ENCODE peak calls at places on chromosomes 12 and 14, in eight cellular contexts. T is OCI-LY7; O is PC-9; M is PC-3; F is cardiac muscle cell; Q is Caco-2; J is CD8-positive, alpha-beta T cell; S is brain microvascular endothelial cell. V is an unnamed sample.
A peak's percentile ranks its signal among the peaks of the same experiment; 100 is the strongest.

GRCh38 chr12:30863839-30864238 is 62.7 kb upstream of the TSPAN11 start:
- DNase-seq in T (no peak), O (peak; percentile 31), M (no peak), F (no peak), Q (no peak), J (no peak), S (no peak), V (no peak)

GRCh38 chr12:24921251-24922038 is 27.5 kb downstream of the BCAT1 start:
- DNase-seq in T (no peak), O (peak; percentile 37), M (no peak), F (peak; percentile 74), Q (no peak), J (no peak), S (no peak), V (no peak)

GRCh38 chr12:27332407-27333310 is at the start of gene BMAL2:
- DNase-seq in T (peak; percentile 5), O (no peak), M (peak; percentile 79), F (peak; percentile 57), Q (peak; percentile 73), J (peak; percentile 19), S (peak; percentile 25), V (no peak)

GRCh38 chr12:6215932-6216494 is 15.8 kb downstream of the CD9 start:
- DNase-seq in T (no peak), O (peak; percentile 100), M (peak; percentile 96), F (peak; percentile 83), Q (no peak), J (no peak), S (peak; percentile 69), V (no peak)

GRCh38 chr12:58349161-58349560 is 407.8 kb downstream of the ATP23 start:
- DNase-seq in T (no peak), O (no peak), M (no peak), F (peak; percentile 54), Q (peak; percentile 48), J (no peak), S (peak; percentile 15), V (no peak)

GRCh38 chr12:132397152-132397933 is 68.0 kb upstream of the GALNT9 start:
- DNase-seq in T (no peak), O (no peak), M (no peak), F (no peak), Q (peak; percentile 71), J (no peak), S (no peak), V (no peak)

GRCh38 chr12:89461649-89462612 is 62.7 kb downstream of the GALNT4 start:
- DNase-seq in T (peak; percentile 67), O (peak; percentile 66), M (peak; percentile 82), F (peak; percentile 84), Q (no peak), J (no peak), S (no peak), V (no peak)

GRCh38 chr12:95943231-95943842 is at the start of gene AMDHD1:
- DNase-seq in T (peak; percentile 80), O (peak; percentile 36), M (peak; percentile 58), F (peak; percentile 55), Q (peak; percentile 52), J (peak; percentile 64), S (peak; percentile 16), V (no peak)

GRCh38 chr14:75578786-75579781 is 664 bp downstream of the FLVCR2 start:
- DNase-seq in T (no peak), O (peak; percentile 84), M (no peak), F (no peak), Q (peak; percentile 74), J (no peak), S (peak; percentile 27), V (no peak)

GRCh38 chr14:60775296-60775695 is 40.7 kb downstream of the MNAT1 start:
- DNase-seq in T (no peak), O (peak; percentile 94), M (peak; percentile 93), F (peak; percentile 29), Q (no peak), J (no peak), S (peak; percentile 19), V (no peak)

GRCh38 chr14:59354666-59355065 is 110.5 kb downstream of the GPR135 start:
- DNase-seq in T (no peak), O (peak; percentile 85), M (peak; percentile 83), F (peak; percentile 51), Q (no peak), J (no peak), S (no peak), V (no peak)

GRCh38 chr12:16526693-16527092 is 79.3 kb downstream of the LMO3 start:
- DNase-seq in T (no peak), O (no peak), M (peak; percentile 69), F (peak; percentile 90), Q (no peak), J (no peak), S (peak; percentile 35), V (no peak)

GRCh38 chr12:64894827-64895475 is 70.5 kb downstream of the TBC1D30 start:
- DNase-seq in T (no peak), O (no peak), M (peak; percentile 80), F (no peak), Q (no peak), J (no peak), S (no peak), V (no peak)

GRCh38 chr14:74275265-74275841 is 27.4 kb downstream of the ABCD4 start:
- DNase-seq in T (no peak), O (peak; percentile 91), M (peak; percentile 19), F (peak; percentile 81), Q (peak; percentile 27), J (no peak), S (peak; percentile 86), V (no peak)

GRCh38 chr12:12449533-12450025 is 92.7 kb downstream of the BORCS5 start:
- DNase-seq in T (no peak), O (peak; percentile 91), M (peak; percentile 46), F (peak; percentile 84), Q (peak; percentile 69), J (no peak), S (no peak), V (no peak)

GRCh38 chr12:6952121-6952859 is 1.1 kb downstream of the PTPN6 start:
- DNase-seq in T (no peak), O (no peak), M (no peak), F (no peak), Q (no peak), J (no peak), S (no peak), V (no peak)

GRCh38 chr14:39555749-39556148 is 123.5 kb upstream of the FBXO33 start:
- DNase-seq in T (no peak), O (no peak), M (no peak), F (no peak), Q (no peak), J (no peak), S (no peak), V (no peak)

GRCh38 chr12:84857809-84858208 is 54.8 kb downstream of the SLC6A15 start:
- DNase-seq in T (no peak), O (no peak), M (peak; percentile 9), F (no peak), Q (no peak), J (no peak), S (no peak), V (no peak)
- H3K36me3 ChIP-seq in T (no peaks in the 10 kb centered on the region), O (no peaks in the 10 kb centered on the region), M (no peaks in the 10 kb centered on the region), F (no peaks in the 10 kb centered on the region), Q (no peaks in the 10 kb centered on the region), J (no peaks in the 10 kb centered on the region), S (no peaks in the 10 kb centered on the region), V (no peaks in the 10 kb centered on the region)

DNA sequence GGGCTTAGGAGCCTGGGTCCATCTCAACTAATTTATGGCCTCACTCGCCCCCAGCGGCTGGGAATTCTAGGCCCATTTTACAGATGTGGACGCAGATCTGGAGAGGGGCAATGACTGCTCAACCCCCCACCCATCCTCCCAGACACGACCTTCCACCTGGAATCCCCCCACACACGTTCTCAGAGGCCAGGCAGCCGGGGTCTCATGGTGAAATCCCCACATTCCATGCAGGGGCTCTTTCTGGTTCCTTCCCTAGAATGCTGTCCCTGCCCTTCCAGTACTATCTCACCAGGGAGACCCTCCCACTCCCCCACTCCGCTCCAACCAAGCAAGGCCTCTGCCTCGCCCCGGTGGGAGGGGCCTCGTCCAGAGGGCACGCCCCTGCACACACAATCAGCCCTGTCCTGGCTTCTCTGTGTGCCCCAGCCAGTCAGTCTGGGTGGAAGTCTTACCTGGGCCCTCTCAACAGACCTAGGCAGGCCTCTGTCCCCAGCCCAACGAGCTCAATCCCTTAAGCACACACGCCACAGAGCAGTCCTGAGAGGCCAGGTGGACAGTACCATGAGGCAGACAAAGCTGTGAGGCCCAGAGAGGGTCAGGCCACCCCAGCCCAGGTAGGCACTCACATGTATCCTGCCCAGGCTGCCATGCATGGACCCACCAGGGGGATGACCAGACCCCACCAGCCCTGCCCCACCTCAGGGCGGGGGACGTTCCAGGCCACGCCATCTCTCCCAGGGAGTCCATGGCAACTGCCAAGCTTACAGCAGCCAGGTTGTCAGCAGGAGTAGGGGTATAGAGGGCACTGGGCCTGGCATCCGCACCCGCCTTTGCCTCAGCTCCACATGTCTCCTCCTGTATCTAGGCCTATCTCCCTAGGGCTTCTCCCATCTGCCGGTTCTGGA is 1.3 kb upstream of the ANKRD9 start:
- DNase-seq in T (peak; percentile 43), O (no peak), M (peak; percentile 42), F (peak; percentile 29), Q (peak; percentile 85), J (no peak), S (no peak), V (peak; percentile 85)
- H3K4me3 ChIP-seq in T (peak overlapping the region; percentile 77), O (peak overlapping the region; percentile 91), M (peak overlapping the region; percentile 76), F (peak overlapping the region; percentile 59), Q (peak overlapping the region; percentile 64), J (peak overlapping the region; percentile 96), S (no peak overlapping the region), V (peak overlapping the region; percentile 62)

DNA sequence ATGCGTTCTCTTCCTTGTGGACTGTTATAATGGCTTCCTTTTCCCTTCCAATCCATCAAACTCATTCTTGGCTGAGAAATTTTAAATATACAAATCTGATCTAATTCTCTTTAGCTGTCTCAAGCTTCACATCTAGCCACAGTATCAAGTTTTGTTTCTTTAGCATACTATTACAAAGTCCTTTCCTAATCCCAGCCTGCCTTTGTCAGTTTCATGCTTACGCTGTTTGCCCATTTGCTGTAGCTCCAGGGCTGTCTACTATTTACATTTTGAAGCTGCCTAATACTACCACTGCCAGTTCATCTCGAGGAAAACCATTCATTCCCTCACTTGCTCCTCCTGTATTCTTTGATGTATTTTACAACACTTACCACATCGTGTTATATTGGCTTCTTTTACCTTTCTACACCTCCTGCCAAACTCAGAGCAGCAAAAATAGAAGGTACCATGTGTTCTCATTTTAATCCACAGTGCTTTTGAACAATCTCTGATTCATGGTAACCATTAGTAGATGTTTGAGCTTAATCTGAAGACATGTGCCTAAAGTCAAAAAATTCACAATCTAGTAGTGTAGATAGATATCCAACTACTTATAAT is 42.9 kb downstream of the ARID4A start:
- DNase-seq in T (no peak), O (no peak), M (no peak), F (no peak), Q (no peak), J (no peak), S (no peak), V (no peak)
- H3K36me3 ChIP-seq in T (peaks cover 55% of the 10 kb centered on the region), O (no peaks in the 10 kb centered on the region), M (peaks cover 12% of the 10 kb centered on the region), F (peaks cover 20% of the 10 kb centered on the region), Q (peaks cover 1% of the 10 kb centered on the region), J (peaks cover 3% of the 10 kb centered on the region), S (peaks cover 6% of the 10 kb centered on the region), V (no peaks in the 10 kb centered on the region)

DNA sequence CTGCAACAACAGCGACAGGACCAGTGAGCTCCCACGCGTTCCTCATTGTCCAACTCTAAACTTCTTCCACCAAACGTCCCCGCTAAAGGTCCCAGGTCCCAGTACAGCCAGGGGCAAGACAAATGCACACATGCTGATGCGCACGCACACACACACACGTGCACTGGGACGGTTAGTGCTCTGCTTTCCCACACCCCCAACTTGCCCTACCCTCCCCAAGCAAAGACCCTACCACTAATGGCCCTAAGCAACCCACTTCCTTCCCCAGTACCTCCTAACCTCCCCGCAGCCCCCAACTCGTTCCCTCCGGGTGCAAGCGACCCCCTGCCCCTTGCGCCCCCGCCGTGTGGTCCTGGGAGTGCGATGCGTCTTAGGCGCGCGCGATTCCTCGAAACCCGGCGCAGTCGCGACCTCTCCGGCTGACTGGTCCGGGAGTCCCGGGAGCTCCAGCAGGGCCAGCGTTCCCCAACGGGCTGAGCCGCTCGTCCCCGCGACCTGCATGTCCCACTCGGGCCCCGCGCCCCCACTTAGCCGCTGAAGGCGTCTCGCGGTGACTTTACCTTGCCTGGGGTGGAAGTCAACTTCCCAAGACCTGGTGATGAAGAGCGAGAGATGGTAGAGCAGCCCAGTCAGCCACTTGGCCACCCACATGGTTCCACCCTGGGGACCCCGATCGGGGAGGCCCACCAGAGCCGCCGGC is 582 bp downstream of the ADAMTS20 start:
- DNase-seq in T (no peak), O (no peak), M (no peak), F (no peak), Q (no peak), J (peak; percentile 19), S (no peak), V (peak; percentile 16)
- H3K4me3 ChIP-seq in T (no peak overlapping the region), O (no peak overlapping the region), M (no peak overlapping the region), F (peak overlapping the region; percentile 36), Q (no peak overlapping the region), J (no peak overlapping the region), S (peak overlapping the region; percentile 54), V (peak overlapping the region; percentile 59)